ENCODE peak calls at places on chromosomes 11 and 22, in six cellular contexts. H is brain microvascular endothelial cell, P is WTC11, S is KBM-7, I is adrenal gland, O is renal cortical epithelial cell. C is an unnamed sample.

GRCh38 chr22:17112491-17113042 is 8.6 kb downstream of the TMEM121B start:
- DNase-seq in S (no peak), O (peak; percentile 11), I (no peak), H (no peak), P (no peak), C (no peak)

GRCh38 chr22:23280356-23281052 is 100.2 kb downstream of the BCR start:
- DNase-seq in H (no peak), S (no peak), O (no peak), P (no peak), I (no peak), C (no peak)

GRCh38 chr11:65785329-65786007 is 1.4 kb upstream of the OVOL1 start:
- DNase-seq in P (no peak), S (no peak), O (no peak), I (no peak), H (no peak), C (no peak)

GRCh38 chr11:43868852-43869567 is 11.6 kb upstream of the ALKBH3 start:
- DNase-seq in P (no peak), O (peak; percentile 95), I (peak; percentile 42), H (peak; percentile 79), S (peak; percentile 95), C (peak; percentile 77)

GRCh38 chr11:62392944-62393628 is 25.7 kb upstream of the SCGB1A1 start:
- DNase-seq in P (no peak), H (no peak), S (no peak), I (no peak), O (peak; percentile 33), C (no peak)

GRCh38 chr22:36573815-36574350 is 44.9 kb upstream of the EIF3D start:
- DNase-seq in S (no peak), O (no peak), I (no peak), H (no peak), P (no peak), C (no peak)

GRCh38 chr22:19360300-19360792 is 68.8 kb upstream of the CLTCL1 start:
- DNase-seq in H (no peak), O (no peak), I (no peak), P (no peak), S (no peak), C (no peak)

GRCh38 chr22:27668828-27669797 is 132.4 kb downstream of the MN1 start:
- DNase-seq in P (no peak), I (peak; percentile 86), S (peak; percentile 62), H (peak; percentile 78), O (no peak), C (peak; percentile 70)

GRCh38 chr22:50705219-50705691 is 32.6 kb downstream of the SHANK3 start:
- DNase-seq in P (peak; percentile 89), O (peak; percentile 40), S (no peak), I (peak; percentile 42), H (peak; percentile 66), C (peak; percentile 83)

GRCh38 chr11:101096036-101096704 is 33.4 kb downstream of the PGR start:
- DNase-seq in P (peak; percentile 15), I (no peak), O (peak; percentile 21), H (peak; percentile 11), S (no peak), C (peak; percentile 18)

GRCh38 chr11:13105237-13105844 is 96.2 kb downstream of the RASSF10 start:
- DNase-seq in H (no peak), P (no peak), O (no peak), I (no peak), S (peak; percentile 71), C (no peak)

GRCh38 chr11:128905345-128906184 is 14.4 kb downstream of the KCNJ5 start:
- DNase-seq in O (peak; percentile 37), S (peak; percentile 72), P (peak; percentile 69), H (no peak), I (peak; percentile 49), C (peak; percentile 60)

GRCh38 chr11:126781942-126782341 is 218.6 kb downstream of the KIRREL3 start:
- DNase-seq in S (no peak), I (no peak), O (no peak), P (no peak), H (no peak), C (no peak)

GRCh38 chr22:41511521-41511968 is 32.7 kb downstream of the POLR3H start:
- DNase-seq in P (no peak), I (no peak), S (no peak), H (no peak), O (no peak), C (no peak)

GRCh38 chr11:33690290-33691050 is 10.2 kb downstream of the C11orf91 start:
- DNase-seq in H (peak; percentile 97), P (no peak), O (peak; percentile 99), S (no peak), I (peak; percentile 62), C (peak; percentile 100)

GRCh38 chr11:8698917-8699441 is 16.4 kb downstream of the RPL27A start:
- DNase-seq in O (no peak), P (peak; percentile 67), S (no peak), H (no peak), I (no peak), C (no peak)

GRCh38 chr11:131688056-131688693 is 317.8 kb downstream of the NTM start:
- DNase-seq in P (peak; percentile 81), O (no peak), I (no peak), S (peak; percentile 73), H (peak; percentile 36), C (peak; percentile 42)

GRCh38 chr11:83124631-83125424 is 32.1 kb upstream of the PCF11 start:
- DNase-seq in I (no peak), H (no peak), O (peak; percentile 38), S (no peak), P (no peak), C (no peak)

GRCh38 chr22:27113211-27114030 is 456.0 kb downstream of the MIAT start:
- DNase-seq in I (peak; percentile 85), S (peak; percentile 39), P (no peak), O (peak; percentile 97), H (peak; percentile 97), C (peak; percentile 99)

GRCh38 chr11:25602149-25602548 is 729.8 kb upstream of the ANO3 start:
- DNase-seq in P (no peak), O (no peak), I (no peak), H (no peak), S (no peak), C (no peak)

GRCh38 chr11:65298131-65298535 is 16.5 kb upstream of the CDC42EP2 start:
- DNase-seq in O (no peak), I (peak; percentile 43), H (peak; percentile 32), S (no peak), P (no peak), C (peak; percentile 97)

GRCh38 chr22:28995551-28995950 is 66.1 kb downstream of the C22orf31 start:
- DNase-seq in S (no peak), P (no peak), O (no peak), H (no peak), I (no peak), C (no peak)

GRCh38 chr11:17852246-17852645 is 117.7 kb downstream of the KCNC1 start:
- DNase-seq in O (peak; percentile 41), S (no peak), P (no peak), I (no peak), H (no peak), C (no peak)

GRCh38 chr11:36162909-36163434 is 126.3 kb downstream of the COMMD9 start:
- DNase-seq in H (no peak), I (peak; percentile 26), P (no peak), S (no peak), O (no peak), C (no peak)

GRCh38 chr11:9765320-9766101 is 101.6 kb downstream of the SWAP70 start:
- DNase-seq in I (peak; percentile 56), O (peak; percentile 76), H (peak; percentile 88), P (peak; percentile 61), S (no peak), C (peak; percentile 91)

GRCh38 chr22:29765905-29766631 is 739 bp downstream of the ZMAT5 start:
- DNase-seq in I (no peak), H (no peak), O (no peak), P (peak; percentile 23), S (no peak), C (no peak)

GRCh38 chr11:66172146-66172545 is 96.3 kb upstream of the RAB1B start:
- DNase-seq in H (peak; percentile 85), O (peak; percentile 85), I (no peak), S (no peak), P (no peak), C (peak; percentile 85)

GRCh38 chr11:80596291-80596810 is 1155.5 kb upstream of the TENM4 start:
- DNase-seq in H (peak; percentile 70), I (no peak), P (no peak), S (no peak), O (no peak), C (peak; percentile 9)

GRCh38 chr22:42902875-42903510 is 45.9 kb upstream of the ARFGAP3 start:
- DNase-seq in P (peak; percentile 30), H (no peak), I (no peak), O (no peak), S (no peak), C (peak; percentile 61)

GRCh38 chr22:29108137-29108536 is 35.3 kb downstream of the KREMEN1 start:
- DNase-seq in P (no peak), I (no peak), S (no peak), O (peak; percentile 52), H (no peak), C (no peak)